ENCODE peak calls at places on chromosomes 11 and 22, in six cellular contexts. R, E, W, H, Q and N are unnamed samples. For H3K4me1, the result is how much of the 10 kb centered on the place peaks cover.

GRCh38 chr11:75525433-75526191 is at the start of gene GDPD5:
- DNase-seq in R (peak), E (peak), W (peak), H (peak), Q (peak), N (peak)

GRCh38 chr11:62497132-62497915 is 49.3 kb downstream of the AHNAK start:
- DNase-seq in R (peak), E (peak), W (peak), H (peak), Q (peak), N (no peak)

GRCh38 chr11:68870470-68870869 is 28.8 kb upstream of the CPT1A start:
- DNase-seq in R (peak), E (peak), W (no peak), H (peak), Q (peak), N (no peak)

GRCh38 chr11:12042215-12042676 is 33.8 kb upstream of the DKK3 start:
- DNase-seq in R (peak), E (peak), W (peak), H (peak), Q (peak), N (no peak)

GRCh38 chr11:95076416-95076815 is 9.7 kb downstream of the SRSF8 start:
- DNase-seq in R (no peak), E (no peak), W (peak), H (peak), Q (peak), N (peak)

GRCh38 chr22:24427500-24428164 is at the start of gene ADORA2A:
- DNase-seq in R (no peak), E (no peak), W (no peak), H (no peak), Q (no peak), N (peak)

GRCh38 chr11:75275581-75275980 is 35.0 kb downstream of the TPBGL start:
- DNase-seq in R (peak), E (peak), W (peak), H (no peak), Q (no peak), N (peak)

GRCh38 chr11:6737872-6738466 is 33.8 kb downstream of the OR2AG2 start:
- DNase-seq in R (peak), E (peak), W (peak), H (peak), Q (peak), N (peak)

GRCh38 chr11:86438685-86439084 is 64.0 kb downstream of the CCDC81 start:
- DNase-seq in R (no peak), E (peak), W (peak), H (peak), Q (no peak), N (no peak)

GRCh38 chr11:2467695-2468055 is 22.9 kb downstream of the KCNQ1 start:
- DNase-seq in R (no peak), E (no peak), W (no peak), H (no peak), Q (no peak), N (no peak)

GRCh38 chr22:19450363-19451175 is 3.1 kb upstream of the C22orf39 start:
- DNase-seq in R (peak), E (no peak), W (peak), H (no peak), Q (no peak), N (no peak)

GRCh38 chr22:27116295-27116694 is 458.9 kb downstream of the MIAT start:
- DNase-seq in R (no peak), E (no peak), W (no peak), H (no peak), Q (no peak), N (no peak)

GRCh38 chr11:109377039-109377742 is 44.8 kb upstream of the C11orf87 start:
- DNase-seq in R (no peak), E (no peak), W (no peak), H (no peak), Q (no peak), N (no peak)

GRCh38 chr11:69593851-69594250 is 47.1 kb upstream of the CCND1 start:
- DNase-seq in R (no peak), E (no peak), W (no peak), H (no peak), Q (no peak), N (no peak)

GRCh38 chr11:19953909-19954308 is 206.4 kb downstream of the DBX1 start:
- DNase-seq in R (peak), E (peak), W (peak), H (peak), Q (peak), N (no peak)

GRCh38 chr11:62664405-62665074 is 470 bp downstream of the C11orf98 start:
- DNase-seq in R (peak), E (peak), W (peak), H (no peak), Q (peak), N (peak)

GRCh38 chr11:75096456-75097172 is at the start of gene OR2AT4:
- DNase-seq in R (no peak), E (no peak), W (no peak), H (no peak), Q (no peak), N (no peak)

GRCh38 chr11:17277024-17277584 is 565 bp downstream of the NUCB2 start:
- DNase-seq in R (peak), E (peak), W (peak), H (peak), Q (peak), N (peak)

GRCh38 chr22:44181033-44181911 is 547 bp downstream of the PARVG start:
- DNase-seq in R (peak), E (no peak), W (no peak), H (no peak), Q (no peak), N (peak)

GRCh38 chr22:20509344-20510047 is 2.1 kb downstream of the MED15 start:
- DNase-seq in R (peak), E (peak), W (peak), H (peak), Q (peak), N (peak)

GRCh38 chr22:17783773-17784480 is 9.7 kb upstream of the BID start:
- DNase-seq in R (no peak), E (no peak), W (no peak), H (no peak), Q (no peak), N (no peak)

GRCh38 chr11:58742981-58743880 is 11.5 kb upstream of the GLYAT start:
- DNase-seq in R (peak), E (peak), W (no peak), H (no peak), Q (no peak), N (no peak)

GRCh38 chr22:45718391-45718790 is 46.8 kb downstream of the ATXN10 start:
- DNase-seq in R (no peak), E (no peak), W (no peak), H (no peak), Q (no peak), N (no peak)
- H3K27ac ChIP-seq in R (no peak), E (no peak), W (no peak), H (no peak), Q (peak), N (no peak)

GRCh38 chr22:46083383-46084350 is 66.7 kb upstream of the PPARA start:
- DNase-seq in R (no peak), E (no peak), W (no peak), H (no peak), Q (peak), N (no peak)
- H3K4me1 ChIP-seq in R (under half), E (under half), W (under half), H (under half), Q (under half), N (under half)

GRCh38 chr11:10780040-10780439 is 28.7 kb downstream of the EIF4G2 start:
- DNase-seq in R (no peak), E (peak), W (no peak), H (no peak), Q (no peak), N (no peak)
- H3K9ac ChIP-seq in R (no peak), E (no peak), W (no peak), H (no peak), Q (peak), N (no peak)

GRCh38 chr11:18390088-18390487 is 4.3 kb upstream of the LDHA start:
- DNase-seq in R (no peak), E (no peak), W (no peak), H (no peak), Q (peak), N (no peak)

GRCh38 chr11:18379201-18379600 is 15.2 kb upstream of the LDHA start:
- DNase-seq in R (no peak), E (no peak), W (no peak), H (no peak), Q (no peak), N (no peak)

GRCh38 chr11:18383388-18384156 is 10.8 kb upstream of the LDHA start:
- DNase-seq in R (peak), E (peak), W (peak), H (peak), Q (peak), N (peak)

DNA sequence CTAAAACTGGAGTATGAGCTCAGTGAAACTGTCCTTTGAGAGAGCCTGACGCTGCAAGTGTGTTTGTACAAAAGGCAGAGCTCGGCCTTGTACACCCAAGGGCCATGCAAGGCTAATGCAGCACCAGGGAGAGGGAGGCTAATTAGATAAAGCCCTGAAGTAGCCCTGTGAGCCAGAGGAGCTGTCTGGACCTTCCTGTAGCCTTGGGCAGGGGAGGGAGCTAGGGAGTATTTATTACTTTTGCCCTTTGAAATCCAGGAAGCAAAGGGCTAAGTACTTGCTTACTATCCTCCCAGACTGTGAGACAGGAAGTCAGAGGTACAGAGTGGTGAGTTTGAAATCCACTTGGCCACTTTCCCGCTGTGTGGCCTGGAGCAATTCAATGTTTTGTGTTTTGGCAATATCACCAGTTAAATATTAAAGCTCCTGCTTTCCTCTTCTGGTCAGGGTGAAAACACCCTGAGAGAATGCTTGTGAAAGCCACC is 10.2 kb upstream of the LDHA start:
- DNase-seq in R (peak), E (peak), W (peak), H (peak), Q (peak), N (peak)
- H3K27ac ChIP-seq in R (peak), E (no peak), W (peak), H (peak), Q (peak), N (peak)

GRCh38 chr11:107840120-107840479 is 18.5 kb downstream of the SLC35F2 start:
- DNase-seq in R (no peak), E (no peak), W (no peak), H (no peak), Q (no peak), N (no peak)

GRCh38 chr11:107834995-107835394 is 23.6 kb downstream of the SLC35F2 start:
- DNase-seq in R (no peak), E (no peak), W (no peak), H (no peak), Q (no peak), N (no peak)

GRCh38 chr11:107830915-107831540 is 27.6 kb downstream of the SLC35F2 start:
- DNase-seq in R (no peak), E (no peak), W (no peak), H (no peak), Q (no peak), N (no peak)

DNA sequence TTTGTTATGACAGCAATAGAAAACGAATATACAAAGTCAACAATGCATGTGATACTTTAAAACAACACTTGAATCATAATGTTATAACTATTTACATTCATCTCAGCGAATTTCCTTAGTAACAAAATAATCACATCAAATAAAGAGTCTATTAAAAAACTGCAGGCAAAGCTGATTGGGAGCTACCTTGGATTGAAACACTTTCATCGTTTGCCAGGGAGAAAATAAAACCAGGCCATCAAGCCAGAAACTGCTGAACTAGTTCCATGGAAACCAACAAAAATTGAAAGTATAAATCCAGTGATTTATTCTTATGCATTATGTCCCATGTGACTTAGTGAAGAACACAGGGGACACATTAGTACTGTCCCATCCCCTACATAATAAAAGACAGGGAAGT is 21.8 kb downstream of the SLC35F2 start:
- DNase-seq in R (no peak), E (no peak), W (no peak), H (no peak), Q (no peak), N (no peak)
- H3K4me1 ChIP-seq in R (under half), E (under half), W (under half), H (under half), Q (under half), N (under half)

DNA sequence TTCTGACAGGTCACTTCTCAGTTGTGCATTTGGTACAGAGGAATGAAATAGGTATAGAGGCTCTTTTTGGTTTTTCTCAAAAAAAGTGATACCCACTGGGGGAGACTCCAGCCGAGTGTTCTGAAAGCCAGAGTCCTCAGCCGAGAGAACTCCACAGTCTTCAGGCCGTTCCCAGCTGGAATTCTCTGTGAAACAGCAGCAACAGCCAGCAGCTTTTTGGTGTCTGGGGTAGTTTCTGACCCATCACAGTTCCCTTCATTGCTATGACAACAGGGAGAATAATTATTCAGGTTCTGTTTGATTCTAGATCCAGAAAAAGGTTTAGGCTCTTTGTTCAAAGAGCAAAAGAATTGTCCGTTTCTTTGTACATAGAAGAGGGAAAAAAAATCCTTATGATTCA is 84.6 kb downstream of the C22orf31 start:
- DNase-seq in R (no peak), E (peak), W (no peak), H (no peak), Q (no peak), N (no peak)
- H3K9ac ChIP-seq in R (no peak), E (no peak), W (no peak), H (peak), Q (no peak), N (no peak)

GRCh38 chr22:42814616-42815015 is 42.5 kb downstream of the ARFGAP3 start:
- DNase-seq in R (no peak), E (no peak), W (no peak), H (no peak), Q (no peak), N (no peak)
- H3K27ac ChIP-seq in R (no peak), E (no peak), W (no peak), H (no peak), Q (no peak), N (no peak)

GRCh38 chr11:73330569-73331093 is 22.6 kb downstream of the ARHGEF17 start:
- DNase-seq in R (no peak), E (peak), W (peak), H (peak), Q (peak), N (no peak)
- H3K4me1 ChIP-seq in R (half or more), E (under half), W (half or more), H (half or more), Q (half or more), N (under half)

GRCh38 chr11:8477680-8478079 is 116.3 kb downstream of the STK33 start:
- DNase-seq in R (no peak), E (no peak), W (no peak), H (no peak), Q (no peak), N (peak)
- H3K9ac ChIP-seq in R (no peak), E (no peak), W (no peak), H (no peak), Q (no peak), N (no peak)

GRCh38 chr11:122665882-122666281 is 10.4 kb downstream of the UBASH3B start:
- DNase-seq in R (peak), E (no peak), W (peak), H (no peak), Q (no peak), N (no peak)

GRCh38 chr11:122664188-122664587 is 8.7 kb downstream of the UBASH3B start:
- DNase-seq in R (no peak), E (no peak), W (peak), H (no peak), Q (peak), N (no peak)

GRCh38 chr11:122668562-122669090 is 13.1 kb downstream of the UBASH3B start:
- DNase-seq in R (no peak), E (no peak), W (peak), H (peak), Q (peak), N (no peak)

GRCh38 chr11:122663764-122664163 is 8.2 kb downstream of the UBASH3B start:
- DNase-seq in R (no peak), E (no peak), W (no peak), H (no peak), Q (peak), N (no peak)

GRCh38 chr11:122666743-122667142 is 11.2 kb downstream of the UBASH3B start:
- DNase-seq in R (no peak), E (no peak), W (no peak), H (no peak), Q (no peak), N (no peak)
- H3K27ac ChIP-seq in R (peak), E (no peak), W (no peak), H (no peak), Q (no peak), N (no peak)